ENCODE peak calls at places on chromosomes 2 and 18, in six cellular contexts. P is HFF-Myc; Q is ovary; Y is coronary artery; X is WERI-Rb-1; V is CD4-positive, alpha-beta T cell. C is an unnamed sample.

GRCh38 chr2:240814946-240815760 is 4.9 kb downstream of the KIF1A start:
- DNase-seq in Y (peak), V (no peak), P (no peak), X (no peak), Q (peak), C (peak)

GRCh38 chr18:58858591-58859468 is 5.8 kb upstream of the ZNF532 start:
- DNase-seq in V (no peak), X (no peak), P (no peak), Y (no peak), Q (no peak), C (no peak)

GRCh38 chr2:11237122-11237521 is 81.9 kb downstream of the SLC66A3 start:
- DNase-seq in X (no peak), V (no peak), Q (no peak), Y (no peak), P (no peak), C (no peak)

GRCh38 chr18:45837283-45838070 is 12.0 kb downstream of the SIGLEC15 start:
- DNase-seq in V (peak), Q (no peak), Y (no peak), P (no peak), X (peak), C (no peak)

GRCh38 chr2:132438650-132439030 is 22.0 kb downstream of the GPR39 start:
- DNase-seq in P (peak), X (no peak), V (no peak), Q (no peak), Y (no peak), C (no peak)

GRCh38 chr18:10473152-10473551 is 18.7 kb downstream of the APCDD1 start:
- DNase-seq in V (no peak), X (no peak), Y (no peak), Q (no peak), P (no peak), C (no peak)

GRCh38 chr2:112519506-112519905 is 22.8 kb upstream of the POLR1B start:
- DNase-seq in Y (no peak), P (no peak), Q (no peak), X (no peak), V (no peak), C (no peak)

GRCh38 chr2:197306691-197307030 is 3.9 kb downstream of the ANKRD44 start:
- DNase-seq in V (peak), P (no peak), Y (peak), X (no peak), Q (no peak), C (no peak)

GRCh38 chr18:46386788-46387187 is 270.2 kb downstream of the LOXHD1 start:
- DNase-seq in Y (no peak), V (no peak), Q (no peak), P (no peak), X (no peak), C (no peak)

GRCh38 chr2:238615187-238615586 is 188.5 kb downstream of the ASB1 start:
- DNase-seq in P (no peak), X (no peak), Q (no peak), Y (no peak), V (no peak), C (no peak)

GRCh38 chr2:42141687-42142475 is 27.3 kb upstream of the EML4 start:
- DNase-seq in Y (no peak), P (no peak), X (no peak), V (peak), Q (peak), C (no peak)

GRCh38 chr2:70560040-70560439 is 6.4 kb upstream of the TGFA start:
- DNase-seq in X (no peak), V (no peak), P (no peak), Y (no peak), Q (no peak), C (no peak)

GRCh38 chr2:162518894-162519293 is 175.0 kb downstream of the GCA start:
- DNase-seq in X (no peak), Q (no peak), Y (no peak), P (no peak), V (no peak), C (no peak)

GRCh38 chr2:7785700-7786099 is 868.5 kb downstream of the RNF144A start:
- DNase-seq in Y (no peak), P (no peak), V (no peak), Q (no peak), X (no peak), C (no peak)

GRCh38 chr18:50042611-50043010 is 152.3 kb downstream of the MYO5B start:
- DNase-seq in P (no peak), X (peak), V (no peak), Y (no peak), Q (no peak), C (no peak)

GRCh38 chr2:64322433-64322832 is 131.5 kb upstream of the LGALSL start:
- DNase-seq in Y (no peak), P (no peak), X (no peak), Q (no peak), V (no peak), C (no peak)

GRCh38 chr2:233712596-233713261 is at the start of gene UGT1A5:
- DNase-seq in X (no peak), V (no peak), Q (no peak), Y (no peak), P (no peak), C (no peak)

GRCh38 chr2:218010116-218010837 is 7.5 kb upstream of the TNS1 start:
- DNase-seq in X (peak), Q (peak), V (peak), P (no peak), Y (no peak), C (no peak)

GRCh38 chr2:74525717-74526648 is at the start of gene DQX1:
- DNase-seq in P (no peak), X (peak), V (no peak), Q (no peak), Y (no peak), C (no peak)

GRCh38 chr2:46690825-46691224 is 211.5 kb downstream of the TMEM247 start:
- DNase-seq in Y (no peak), X (no peak), V (no peak), Q (no peak), P (peak), C (no peak)

GRCh38 chr2:124683536-124684407 is 658.7 kb downstream of the CNTNAP5 start:
- DNase-seq in Q (no peak), P (no peak), V (no peak), X (no peak), Y (no peak), C (no peak)

GRCh38 chr2:95346738-95347671 is 49.9 kb downstream of the KCNIP3 start:
- DNase-seq in Q (peak), X (no peak), P (no peak), Y (peak), V (no peak), C (peak)

GRCh38 chr2:12417811-12418210 is 298.9 kb upstream of the TRIB2 start:
- DNase-seq in Y (no peak), X (no peak), Q (no peak), P (no peak), V (no peak), C (no peak)

GRCh38 chr18:56413862-56414261 is 224.5 kb downstream of the TXNL1 start:
- DNase-seq in Y (no peak), Q (no peak), X (no peak), V (no peak), P (no peak), C (no peak)

GRCh38 chr2:214724741-214725140 is 84.7 kb downstream of the BARD1 start:
- DNase-seq in Y (no peak), V (no peak), Q (no peak), X (no peak), P (no peak), C (no peak)

GRCh38 chr2:157864857-157865450 is 11.2 kb downstream of the ACVR1 start:
- DNase-seq in Y (no peak), Q (no peak), V (no peak), X (no peak), P (no peak), C (no peak)

GRCh38 chr2:132766573-132766972 is 96.6 kb upstream of the LYPD1 start:
- DNase-seq in Y (no peak), X (no peak), V (no peak), Q (no peak), P (no peak), C (no peak)

GRCh38 chr2:179745615-179746263 is 115.7 kb downstream of the ZNF385B start:
- DNase-seq in P (no peak), V (no peak), X (no peak), Y (no peak), Q (no peak), C (no peak)

GRCh38 chr2:81087646-81088045 is 783.1 kb upstream of the LRRTM1 start:
- DNase-seq in V (no peak), Q (no peak), P (no peak), X (peak), Y (no peak), C (no peak)

GRCh38 chr18:79766308-79766707 is 31.4 kb upstream of the KCNG2 start:
- DNase-seq in X (no peak), P (no peak), Y (no peak), V (no peak), Q (no peak), C (no peak)

GRCh38 chr18:56508637-56509036 is 129.8 kb downstream of the TXNL1 start:
- DNase-seq in Y (no peak), P (no peak), X (no peak), V (no peak), Q (no peak), C (no peak)

GRCh38 chr2:136025057-136025973 is 39.9 kb upstream of the DARS1 start:
- DNase-seq in X (peak), Y (no peak), V (peak), Q (peak), P (peak), C (peak)

GRCh38 chr2:109382946-109383345 is 230.8 kb downstream of the SEPTIN10 start:
- DNase-seq in P (peak), V (no peak), Q (peak), X (no peak), Y (peak), C (no peak)

GRCh38 chr18:54740146-54740844 is 88.0 kb upstream of the RAB27B start:
- DNase-seq in X (no peak), V (no peak), Y (no peak), P (peak), Q (no peak), C (no peak)

GRCh38 chr2:204842731-204843490 is 297.6 kb downstream of the PARD3B start:
- DNase-seq in Y (no peak), Q (peak), P (peak), X (no peak), V (no peak), C (no peak)

DNA sequence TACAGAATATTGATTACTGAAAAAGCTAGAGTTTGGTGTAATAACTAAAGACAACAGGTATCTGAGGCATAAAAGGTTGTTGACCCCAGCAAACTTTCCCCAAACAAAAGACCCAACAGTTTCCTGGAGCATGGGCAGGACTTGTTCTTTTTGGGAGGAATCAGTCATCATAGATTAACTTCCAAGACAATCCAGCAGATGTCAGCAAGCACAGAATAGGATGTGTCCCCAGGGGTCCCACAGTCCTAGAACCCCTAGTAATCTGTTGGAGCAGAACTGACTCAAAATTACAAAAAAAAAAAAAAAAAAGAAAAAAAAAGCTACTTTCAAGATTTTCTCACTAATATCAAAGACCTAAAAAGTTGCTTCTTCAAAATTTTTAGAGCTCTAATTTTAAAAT is 564.7 kb upstream of the SLC39A10 start:
- DNase-seq in Q (no peak), X (no peak), P (no peak), Y (no peak), V (no peak), C (no peak)
- TF ChIP-seq CTCF in Q (no peak), X (no peak), P (no peak), Y (no peak), V (no peak), C (no peak)

DNA sequence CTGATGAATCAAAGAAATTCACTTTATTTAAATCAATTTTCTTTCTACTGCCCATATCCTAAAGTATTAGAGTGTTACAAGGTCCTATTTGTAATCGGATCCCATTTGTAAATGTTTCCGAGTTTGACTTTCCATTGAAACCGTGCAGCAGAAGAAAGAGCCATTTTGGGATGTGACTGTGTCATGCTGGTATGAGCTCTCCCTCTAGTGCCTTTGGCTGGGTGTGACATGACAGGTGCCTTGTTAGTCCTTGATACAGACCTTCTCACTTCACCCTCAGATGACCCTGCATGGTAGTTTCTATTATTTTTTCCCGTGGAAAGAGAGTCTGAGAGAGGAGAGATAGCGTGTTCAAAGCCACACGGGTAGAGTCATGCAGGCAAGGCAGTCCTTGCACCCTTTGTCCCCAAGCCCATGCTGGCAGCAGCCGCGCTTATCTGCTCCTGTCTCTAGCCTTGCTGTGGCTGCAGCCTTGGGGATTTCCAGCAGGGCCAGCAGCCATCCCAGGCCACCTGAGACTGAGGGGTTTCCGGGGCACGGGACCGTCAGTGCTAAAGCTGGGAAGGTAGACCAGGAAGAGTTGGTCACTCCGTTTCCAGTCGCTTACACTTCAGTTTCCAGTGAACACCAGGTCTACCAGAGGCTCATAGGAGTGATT is 21.4 kb downstream of the CHMP1B start:
- DNase-seq in Y (no peak), P (no peak), X (no peak), V (peak), Q (no peak), C (no peak)
- TF ChIP-seq CTCF in Y (no peak), P (peak), X (peak), V (peak), Q (no peak), C (no peak)

GRCh38 chr2:32678825-32679224 is 51.0 kb downstream of the TTC27 start:
- DNase-seq in Y (no peak), X (no peak), P (no peak), V (no peak), Q (no peak), C (no peak)
- TF ChIP-seq CTCF in Y (no peak), X (no peak), P (no peak), V (no peak), Q (no peak), C (no peak)

GRCh38 chr18:62458346-62458745 is 64.5 kb upstream of the ZCCHC2 start:
- DNase-seq in V (no peak), P (no peak), Y (no peak), Q (no peak), X (no peak), C (no peak)
- TF ChIP-seq CTCF in V (no peak), P (no peak), Y (no peak), Q (no peak), X (peak), C (no peak)

DNA sequence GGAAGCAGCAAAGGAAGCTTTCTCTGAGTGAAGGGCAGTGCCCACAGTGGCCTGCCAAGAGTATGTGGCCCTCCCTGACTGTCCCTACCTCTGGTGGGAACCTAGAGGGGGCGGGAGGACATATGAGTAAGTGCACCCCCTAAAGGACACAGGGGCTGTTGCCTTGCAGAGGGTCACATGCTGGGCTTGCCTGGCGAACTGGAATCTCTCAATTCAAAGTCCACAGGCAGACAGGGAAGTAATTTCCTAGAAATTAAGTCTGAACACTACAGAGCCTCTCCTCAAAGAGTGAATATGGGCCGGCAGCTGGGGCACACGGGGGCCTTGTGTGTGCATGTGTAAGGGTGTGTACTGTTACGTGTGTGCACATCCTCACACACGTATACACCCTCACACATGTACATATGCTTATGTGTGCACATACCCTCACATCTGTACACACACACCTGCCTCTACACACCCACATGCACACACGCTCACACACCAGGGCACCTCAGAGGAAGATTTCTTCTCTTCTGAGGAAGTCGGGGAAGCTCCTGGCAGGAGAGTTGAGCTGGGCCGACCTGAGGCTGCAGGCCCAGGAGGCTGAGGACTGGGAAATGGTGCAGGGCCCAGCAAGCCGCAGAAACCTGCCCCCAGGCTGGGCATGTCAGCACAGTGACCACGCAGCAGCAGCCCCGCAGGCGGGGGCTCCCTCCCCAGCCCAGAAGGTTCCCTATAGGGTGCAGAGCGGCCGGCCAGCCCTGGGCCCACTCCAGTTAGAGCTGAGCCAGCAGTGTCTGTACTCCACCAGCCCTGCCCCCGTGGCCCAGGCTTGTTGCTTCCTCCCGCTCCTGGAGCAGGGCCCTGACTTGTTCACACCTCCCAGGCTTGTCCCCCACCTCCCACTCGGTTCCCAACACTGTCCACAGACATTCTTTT is 77.4 kb upstream of the TAF1B start:
- DNase-seq in P (no peak), Y (no peak), V (no peak), X (no peak), Q (no peak), C (no peak)
- TF ChIP-seq CTCF in P (no peak), Y (no peak), V (no peak), X (peak), Q (no peak), C (no peak)

GRCh38 chr2:100207411-100207885 is 65.1 kb upstream of the AFF3 start:
- DNase-seq in V (no peak), P (no peak), Q (no peak), X (peak), Y (no peak), C (no peak)
- TF ChIP-seq CTCF in V (no peak), P (no peak), Q (no peak), X (peak), Y (no peak), C (no peak)

DNA sequence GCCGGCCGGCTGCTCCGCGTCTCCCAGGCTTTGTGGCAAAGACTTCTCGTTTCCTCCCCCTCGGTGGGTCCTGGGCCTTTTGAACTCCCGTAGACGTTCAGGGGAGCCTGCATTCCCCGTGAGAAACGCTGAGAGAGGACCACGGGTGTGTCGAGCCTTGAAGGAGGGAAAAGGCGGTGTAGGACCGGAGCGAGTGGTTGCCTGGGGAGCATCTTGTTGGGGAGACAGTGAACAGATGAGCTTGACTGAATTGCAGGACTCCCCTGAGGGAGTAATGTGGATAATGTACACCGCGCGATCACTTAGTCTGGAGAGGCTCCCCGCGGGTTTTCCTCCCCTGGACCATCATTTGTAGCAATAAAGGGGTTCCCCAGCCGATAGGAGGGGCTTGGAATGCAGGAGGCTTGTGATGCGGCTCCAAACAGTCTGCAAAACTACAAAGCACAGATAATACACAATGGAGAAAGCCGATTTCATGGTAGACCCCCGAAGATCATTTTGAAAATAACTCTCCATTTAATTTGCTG is 769 bp downstream of the ALMS1 start:
- DNase-seq in Y (no peak), Q (no peak), X (no peak), P (no peak), V (no peak), C (no peak)
- TF ChIP-seq CTCF in Y (no peak), Q (no peak), X (no peak), P (no peak), V (no peak), C (no peak)